ENCODE peak calls at places on chromosome 4, in four cellular contexts. T is progenitor cell of endocrine pancreas, R is astrocyte of the spinal cord, Q is body of pancreas. I is an unnamed sample.

GRCh38 chr4:152458801-152459302 is 77.0 kb downstream of the FBXW7 start:
- DNase-seq in R (no peak), Q (no peak), T (no peak), I (no peak)

GRCh38 chr4:37358748-37359147 is 114.2 kb downstream of the NWD2 start:
- DNase-seq in R (no peak), Q (no peak), T (no peak), I (no peak)

GRCh38 chr4:56618734-56619133 is 62.4 kb downstream of the HOPX start:
- DNase-seq in Q (no peak), T (no peak), R (no peak), I (no peak)

GRCh38 chr4:56976878-56977320 is 507 bp downstream of the NOA1 start:
- DNase-seq in R (no peak), Q (peak), T (peak), I (peak)

GRCh38 chr4:27807207-27807606 is 946.6 kb downstream of the STIM2 start:
- DNase-seq in R (peak), Q (no peak), T (no peak), I (no peak)

GRCh38 chr4:116877069-116877468 is 208.3 kb downstream of the TRAM1L1 start:
- DNase-seq in R (no peak), Q (no peak), T (no peak), I (no peak)

GRCh38 chr4:153126137-153126536 is 78.1 kb upstream of the TRIM2 start:
- DNase-seq in Q (no peak), R (no peak), T (no peak), I (no peak)

GRCh38 chr4:25859429-25860148 is 3.2 kb downstream of the SEL1L3 start:
- DNase-seq in R (no peak), T (no peak), Q (no peak), I (no peak)

GRCh38 chr4:10554694-10555093 is 97.5 kb upstream of the ZNF518B start:
- DNase-seq in R (peak), T (peak), Q (peak), I (peak)

GRCh38 chr4:12116009-12116542 is 687.4 kb upstream of the HS3ST1 start:
- DNase-seq in Q (no peak), R (no peak), T (no peak), I (no peak)

GRCh38 chr4:128163177-128164117 is 102.3 kb downstream of the LARP1B start:
- DNase-seq in T (no peak), R (peak), Q (no peak), I (no peak)

GRCh38 chr4:49032440-49033161 is 46.5 kb downstream of the CWH43 start:
- DNase-seq in T (no peak), R (peak), Q (no peak), I (no peak)

GRCh38 chr4:20840648-20841190 is 140.5 kb downstream of the PACRGL start:
- DNase-seq in Q (no peak), T (no peak), R (no peak), I (no peak)

GRCh38 chr4:77777135-77777777 is 41.9 kb downstream of the CNOT6L start:
- DNase-seq in R (no peak), T (no peak), Q (no peak), I (no peak)

GRCh38 chr4:8472689-8473197 is 32.2 kb downstream of the TRMT44 start:
- DNase-seq in R (peak), Q (no peak), T (no peak), I (no peak)

GRCh38 chr4:149993030-149993429 is 85.2 kb upstream of the DCLK2 start:
- DNase-seq in Q (no peak), T (no peak), R (peak), I (no peak)

I was measured in glutamatergic neuron.